ENCODE peak calls at places on chromosome 18, in eight cellular contexts. One of them, this sample, is unnamed.

GRCh38 chr18:62952807-62953206 is 237.5 kb downstream of the PHLPP1 start:
- DNase-seq in neural progenitor cell: no peak
- DNase-seq in ovary: no peak
- DNase-seq in cardiac muscle cell: no peak
- DNase-seq in breast epithelium: no peak
- DNase-seq in thyroid gland: no peak
- DNase-seq in psoas muscle: no peak
- DNase-seq in transverse colon: no peak
- DNase-seq in this sample: no peak

GRCh38 chr18:51861041-51861440 is 479.0 kb upstream of the DCC start:
- DNase-seq in ovary: no peak
- DNase-seq in thyroid gland: no peak
- DNase-seq in psoas muscle: no peak
- DNase-seq in cardiac muscle cell: no peak
- DNase-seq in breast epithelium: no peak
- DNase-seq in neural progenitor cell: no peak
- DNase-seq in transverse colon: no peak
- DNase-seq in this sample: no peak

GRCh38 chr18:23689031-23689615 is at the start of gene LAMA3:
- DNase-seq in neural progenitor cell: peak; percentile 81
- DNase-seq in transverse colon: peak; percentile 61
- DNase-seq in cardiac muscle cell: peak; percentile 71
- DNase-seq in ovary: peak; percentile 63
- DNase-seq in thyroid gland: peak; percentile 46
- DNase-seq in breast epithelium: peak; percentile 48
- DNase-seq in psoas muscle: peak; percentile 56
- DNase-seq in this sample: peak; percentile 68

GRCh38 chr18:44093253-44093652 is 587.4 kb upstream of the SETBP1 start:
- DNase-seq in breast epithelium: no peak
- DNase-seq in thyroid gland: no peak
- DNase-seq in ovary: no peak
- DNase-seq in psoas muscle: no peak
- DNase-seq in cardiac muscle cell: no peak
- DNase-seq in neural progenitor cell: no peak
- DNase-seq in transverse colon: no peak
- DNase-seq in this sample: no peak

GRCh38 chr18:33746261-33746660 is 168.2 kb downstream of the ASXL3 start:
- DNase-seq in transverse colon: no peak
- DNase-seq in ovary: no peak
- DNase-seq in thyroid gland: no peak
- DNase-seq in neural progenitor cell: no peak
- DNase-seq in cardiac muscle cell: no peak
- DNase-seq in psoas muscle: no peak
- DNase-seq in breast epithelium: no peak
- DNase-seq in this sample: no peak

GRCh38 chr18:3250237-3251107 is 2.9 kb downstream of the MYL12A start:
- DNase-seq in thyroid gland: no peak
- DNase-seq in ovary: no peak
- DNase-seq in breast epithelium: no peak
- DNase-seq in psoas muscle: no peak
- DNase-seq in cardiac muscle cell: no peak
- DNase-seq in neural progenitor cell: no peak
- DNase-seq in transverse colon: no peak
- DNase-seq in this sample: peak; percentile 35

GRCh38 chr18:6650063-6650462 is 79.5 kb upstream of the ARHGAP28 start:
- DNase-seq in psoas muscle: no peak
- DNase-seq in ovary: no peak
- DNase-seq in transverse colon: no peak
- DNase-seq in thyroid gland: no peak
- DNase-seq in breast epithelium: no peak
- DNase-seq in cardiac muscle cell: no peak
- DNase-seq in neural progenitor cell: no peak
- DNase-seq in this sample: no peak

GRCh38 chr18:23115683-23116096 is 19.6 kb upstream of the CABLES1 start:
- DNase-seq in breast epithelium: peak; percentile 43
- DNase-seq in cardiac muscle cell: no peak
- DNase-seq in psoas muscle: no peak
- DNase-seq in thyroid gland: no peak
- DNase-seq in ovary: no peak
- DNase-seq in transverse colon: no peak
- DNase-seq in neural progenitor cell: no peak
- DNase-seq in this sample: peak; percentile 44

GRCh38 chr18:28584726-28585125 is 407.8 kb upstream of the CDH2 start:
- DNase-seq in psoas muscle: no peak
- DNase-seq in breast epithelium: no peak
- DNase-seq in transverse colon: no peak
- DNase-seq in ovary: no peak
- DNase-seq in cardiac muscle cell: peak; percentile 65
- DNase-seq in thyroid gland: no peak
- DNase-seq in neural progenitor cell: peak; percentile 53
- DNase-seq in this sample: peak; percentile 13

GRCh38 chr18:10471574-10471973 is 17.1 kb downstream of the APCDD1 start:
- DNase-seq in cardiac muscle cell: no peak
- DNase-seq in ovary: no peak
- DNase-seq in breast epithelium: no peak
- DNase-seq in transverse colon: no peak
- DNase-seq in neural progenitor cell: no peak
- DNase-seq in thyroid gland: no peak
- DNase-seq in psoas muscle: no peak
- DNase-seq in this sample: no peak

GRCh38 chr18:75811156-75811555 is 383.7 kb upstream of the SMIM21 start:
- DNase-seq in transverse colon: no peak
- DNase-seq in neural progenitor cell: no peak
- DNase-seq in cardiac muscle cell: no peak
- DNase-seq in breast epithelium: no peak
- DNase-seq in psoas muscle: no peak
- DNase-seq in thyroid gland: no peak
- DNase-seq in ovary: no peak
- DNase-seq in this sample: peak; percentile 6

GRCh38 chr18:74217476-74218143 is 69.3 kb downstream of the TIMM21 start:
- DNase-seq in cardiac muscle cell: no peak
- DNase-seq in ovary: no peak
- DNase-seq in transverse colon: no peak
- DNase-seq in neural progenitor cell: no peak
- DNase-seq in thyroid gland: no peak
- DNase-seq in psoas muscle: no peak
- DNase-seq in breast epithelium: peak; percentile 42
- DNase-seq in this sample: no peak

GRCh38 chr18:68984342-68984741 is 186.5 kb downstream of the CCDC102B start:
- DNase-seq in neural progenitor cell: no peak
- DNase-seq in psoas muscle: no peak
- DNase-seq in thyroid gland: no peak
- DNase-seq in cardiac muscle cell: no peak
- DNase-seq in ovary: no peak
- DNase-seq in transverse colon: no peak
- DNase-seq in breast epithelium: no peak
- DNase-seq in this sample: no peak

GRCh38 chr18:52486052-52486451 is 146.1 kb downstream of the DCC start:
- DNase-seq in ovary: no peak
- DNase-seq in psoas muscle: no peak
- DNase-seq in breast epithelium: no peak
- DNase-seq in neural progenitor cell: no peak
- DNase-seq in thyroid gland: no peak
- DNase-seq in transverse colon: no peak
- DNase-seq in cardiac muscle cell: peak; percentile 30
- DNase-seq in this sample: no peak

GRCh38 chr18:53689886-53690285 is 534.6 kb downstream of the MBD2 start:
- DNase-seq in transverse colon: no peak
- DNase-seq in ovary: no peak
- DNase-seq in psoas muscle: no peak
- DNase-seq in thyroid gland: no peak
- DNase-seq in neural progenitor cell: no peak
- DNase-seq in breast epithelium: no peak
- DNase-seq in cardiac muscle cell: no peak
- DNase-seq in this sample: no peak

GRCh38 chr18:8654482-8655451 is 45.5 kb downstream of the RAB12 start:
- DNase-seq in breast epithelium: no peak
- DNase-seq in neural progenitor cell: no peak
- DNase-seq in psoas muscle: no peak
- DNase-seq in cardiac muscle cell: no peak
- DNase-seq in ovary: no peak
- DNase-seq in thyroid gland: no peak
- DNase-seq in transverse colon: no peak
- DNase-seq in this sample: peak; percentile 44
- TF ChIP-seq CTCF in breast epithelium: peak; percentile 78
- TF ChIP-seq CTCF in neural progenitor cell: peak; percentile 75
- TF ChIP-seq CTCF in psoas muscle: peak; percentile 80
- TF ChIP-seq CTCF in cardiac muscle cell: peak; percentile 66
- TF ChIP-seq CTCF in ovary: peak; percentile 63
- TF ChIP-seq CTCF in thyroid gland: peak; percentile 74
- TF ChIP-seq CTCF in transverse colon: peak; percentile 72
- TF ChIP-seq CTCF in this sample: peak; percentile 82

GRCh38 chr18:78487649-78488048 is 492.0 kb upstream of the SALL3 start:
- DNase-seq in transverse colon: no peak
- DNase-seq in thyroid gland: no peak
- DNase-seq in neural progenitor cell: no peak
- DNase-seq in cardiac muscle cell: no peak
- DNase-seq in breast epithelium: no peak
- DNase-seq in psoas muscle: no peak
- DNase-seq in ovary: no peak
- DNase-seq in this sample: no peak

GRCh38 chr18:78480531-78481054 is 499.0 kb upstream of the SALL3 start:
- DNase-seq in thyroid gland: no peak
- DNase-seq in breast epithelium: no peak
- DNase-seq in psoas muscle: no peak
- DNase-seq in ovary: no peak
- DNase-seq in neural progenitor cell: no peak
- DNase-seq in transverse colon: no peak
- DNase-seq in cardiac muscle cell: no peak
- DNase-seq in this sample: no peak

GRCh38 chr18:78477840-78478239 is 501.8 kb upstream of the SALL3 start:
- DNase-seq in transverse colon: no peak
- DNase-seq in psoas muscle: no peak
- DNase-seq in neural progenitor cell: no peak
- DNase-seq in cardiac muscle cell: no peak
- DNase-seq in thyroid gland: no peak
- DNase-seq in ovary: no peak
- DNase-seq in breast epithelium: no peak
- DNase-seq in this sample: no peak

GRCh38 chr18:78479443-78479842 is 500.2 kb upstream of the SALL3 start:
- DNase-seq in ovary: no peak
- DNase-seq in breast epithelium: no peak
- DNase-seq in thyroid gland: no peak
- DNase-seq in cardiac muscle cell: no peak
- DNase-seq in neural progenitor cell: no peak
- DNase-seq in psoas muscle: no peak
- DNase-seq in transverse colon: no peak
- DNase-seq in this sample: no peak

GRCh38 chr18:78482378-78482777 is 497.2 kb upstream of the SALL3 start:
- DNase-seq in thyroid gland: no peak
- DNase-seq in transverse colon: no peak
- DNase-seq in breast epithelium: no peak
- DNase-seq in ovary: no peak
- DNase-seq in cardiac muscle cell: no peak
- DNase-seq in psoas muscle: no peak
- DNase-seq in neural progenitor cell: no peak
- DNase-seq in this sample: no peak
- H3K27me3 ChIP-seq in thyroid gland: no peaks in the 10 kb centered on the region
- H3K27me3 ChIP-seq in transverse colon: no peaks in the 10 kb centered on the region
- H3K27me3 ChIP-seq in breast epithelium: no peaks in the 10 kb centered on the region
- H3K27me3 ChIP-seq in ovary: no peaks in the 10 kb centered on the region
- H3K27me3 ChIP-seq in cardiac muscle cell: no peaks in the 10 kb centered on the region
- H3K27me3 ChIP-seq in psoas muscle: no peaks in the 10 kb centered on the region
- H3K27me3 ChIP-seq in neural progenitor cell: no peaks in the 10 kb centered on the region
- H3K27me3 ChIP-seq in this sample: no peaks in the 10 kb centered on the region

GRCh38 chr18:78883501-78883900 is 96.1 kb upstream of the SALL3 start:
- DNase-seq in thyroid gland: no peak
- DNase-seq in transverse colon: no peak
- DNase-seq in neural progenitor cell: no peak
- DNase-seq in ovary: no peak
- DNase-seq in breast epithelium: no peak
- DNase-seq in psoas muscle: no peak
- DNase-seq in cardiac muscle cell: no peak
- DNase-seq in this sample: no peak

GRCh38 chr18:78882585-78882984 is 97.0 kb upstream of the SALL3 start:
- DNase-seq in thyroid gland: no peak
- DNase-seq in transverse colon: no peak
- DNase-seq in breast epithelium: no peak
- DNase-seq in neural progenitor cell: no peak
- DNase-seq in ovary: no peak
- DNase-seq in cardiac muscle cell: no peak
- DNase-seq in psoas muscle: no peak
- DNase-seq in this sample: no peak

GRCh38 chr18:78890388-78890787 is 89.2 kb upstream of the SALL3 start:
- DNase-seq in ovary: no peak
- DNase-seq in neural progenitor cell: no peak
- DNase-seq in thyroid gland: no peak
- DNase-seq in cardiac muscle cell: no peak
- DNase-seq in breast epithelium: no peak
- DNase-seq in transverse colon: no peak
- DNase-seq in psoas muscle: no peak
- DNase-seq in this sample: no peak

GRCh38 chr18:78889250-78889649 is 90.4 kb upstream of the SALL3 start:
- DNase-seq in transverse colon: no peak
- DNase-seq in thyroid gland: no peak
- DNase-seq in ovary: no peak
- DNase-seq in breast epithelium: no peak
- DNase-seq in psoas muscle: no peak
- DNase-seq in neural progenitor cell: no peak
- DNase-seq in cardiac muscle cell: no peak
- DNase-seq in this sample: no peak

GRCh38 chr18:78884502-78884901 is 95.1 kb upstream of the SALL3 start:
- DNase-seq in ovary: no peak
- DNase-seq in psoas muscle: no peak
- DNase-seq in cardiac muscle cell: no peak
- DNase-seq in breast epithelium: no peak
- DNase-seq in neural progenitor cell: no peak
- DNase-seq in thyroid gland: no peak
- DNase-seq in transverse colon: no peak
- DNase-seq in this sample: no peak
- H3K27ac ChIP-seq in ovary: no peak overlapping the region
- H3K27ac ChIP-seq in psoas muscle: no peak overlapping the region
- H3K27ac ChIP-seq in cardiac muscle cell: no peak overlapping the region
- H3K27ac ChIP-seq in breast epithelium: no peak overlapping the region
- H3K27ac ChIP-seq in neural progenitor cell: no peak overlapping the region
- H3K27ac ChIP-seq in thyroid gland: no peak overlapping the region
- H3K27ac ChIP-seq in transverse colon: no peak overlapping the region
- H3K27ac ChIP-seq in this sample: no peak overlapping the region

DNA sequence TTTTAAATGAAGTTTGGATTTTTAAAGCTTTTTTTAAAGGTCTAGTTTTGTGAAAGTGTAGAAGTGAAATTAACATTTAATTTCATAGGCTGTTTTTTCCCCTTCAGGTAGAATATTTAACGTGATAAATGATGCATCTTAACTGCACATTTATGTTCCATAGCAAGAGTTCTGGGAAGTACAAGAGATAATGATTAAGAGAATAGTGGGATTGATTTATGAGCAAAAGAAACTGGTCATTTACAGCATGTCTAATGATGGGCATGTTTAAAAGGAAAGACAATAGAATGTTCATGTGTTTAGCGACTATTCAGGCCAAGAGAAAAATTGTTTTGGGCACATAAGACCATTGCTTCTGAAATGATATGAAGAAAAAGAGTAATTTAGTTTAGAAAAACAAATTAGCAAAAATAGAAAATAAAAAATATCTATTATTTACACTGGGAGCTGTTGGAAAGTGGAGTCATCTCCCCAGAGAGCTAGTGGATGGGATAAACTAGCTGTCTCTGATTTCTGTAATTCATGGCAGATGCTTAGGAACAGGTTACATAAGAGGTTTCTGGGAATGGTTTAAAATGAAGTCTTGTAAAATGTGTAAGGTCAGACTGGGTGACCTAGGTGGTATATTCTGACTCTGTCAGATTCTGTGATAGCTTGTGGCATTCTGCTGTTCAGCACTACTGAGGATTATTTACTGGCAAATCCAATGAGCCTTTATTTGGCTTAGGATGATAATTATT is 60.7 kb downstream of the WDR7 start:
- DNase-seq in thyroid gland: no peak
- DNase-seq in breast epithelium: no peak
- DNase-seq in transverse colon: no peak
- DNase-seq in cardiac muscle cell: no peak
- DNase-seq in psoas muscle: no peak
- DNase-seq in ovary: no peak
- DNase-seq in neural progenitor cell: no peak
- DNase-seq in this sample: no peak
- TF ChIP-seq CTCF in thyroid gland: no peak
- TF ChIP-seq CTCF in breast epithelium: no peak
- TF ChIP-seq CTCF in transverse colon: no peak
- TF ChIP-seq CTCF in cardiac muscle cell: no peak
- TF ChIP-seq CTCF in psoas muscle: no peak
- TF ChIP-seq CTCF in ovary: no peak
- TF ChIP-seq CTCF in neural progenitor cell: no peak
- TF ChIP-seq CTCF in this sample: no peak